ENCODE peak calls at places on chromosomes 2 and 18, in eight cellular contexts. O is BJ, K is glutamatergic neuron, C is NCI-H774, A is SHP77 treated with DMSO at 0.1 percent for 48 hours, L is T1000, E is neural crest cell, V is Calu3. N is an unnamed sample.

GRCh38 chr2:209619782-209620181 is 151.8 kb upstream of the UNC80 start:
- DNase-seq in O (no peak), K (no peak), C (no peak), A (no peak), L (no peak), E (no peak), V (no peak), N (peak; percentile 59)

GRCh38 chr2:48998449-48998848 is 155.9 kb downstream of the FSHR start:
- DNase-seq in O (no peak), K (no peak), C (no peak), A (no peak), L (no peak), E (no peak), V (no peak), N (no peak)

GRCh38 chr2:200367155-200367554 is 60.7 kb downstream of the SPATS2L start:
- DNase-seq in O (no peak), K (no peak), C (no peak), A (no peak), L (no peak), E (peak; percentile 36), V (no peak), N (no peak)

GRCh38 chr2:46942891-46943626 is 27.5 kb upstream of the MCFD2 start:
- DNase-seq in O (no peak), K (no peak), C (no peak), A (no peak), L (no peak), E (no peak), V (no peak), N (no peak)

GRCh38 chr2:69582582-69583176 is 60.9 kb downstream of the AAK1 start:
- DNase-seq in O (no peak), K (no peak), C (no peak), A (no peak), L (no peak), E (no peak), V (no peak), N (peak; percentile 46)

GRCh38 chr2:171046056-171046560 is 114.6 kb downstream of the TLK1 start:
- DNase-seq in O (no peak), K (no peak), C (no peak), A (no peak), L (no peak), E (no peak), V (no peak), N (no peak)

GRCh38 chr18:991441-991840 is 86.8 kb downstream of the ADCYAP1 start:
- DNase-seq in O (no peak), K (no peak), C (no peak), A (no peak), L (no peak), E (no peak), V (no peak), N (no peak)

GRCh38 chr2:20071397-20072383 is 20.3 kb upstream of the LAPTM4A start:
- DNase-seq in O (peak; percentile 94), K (peak; percentile 30), C (no peak), A (no peak), L (peak; percentile 63), E (no peak), V (no peak), N (peak; percentile 48)

GRCh38 chr2:170176212-170176611 is 1.7 kb upstream of the MYO3B start:
- DNase-seq in O (no peak), K (peak; percentile 67), C (no peak), A (no peak), L (no peak), E (no peak), V (no peak), N (no peak)

GRCh38 chr2:186751790-186752189 is 57.9 kb downstream of the FAM171B start:
- DNase-seq in O (no peak), K (no peak), C (no peak), A (no peak), L (no peak), E (no peak), V (no peak), N (peak; percentile 11)

GRCh38 chr18:58176915-58177717 is 133.1 kb downstream of the NEDD4L start:
- DNase-seq in O (peak; percentile 70), K (no peak), C (no peak), A (no peak), L (no peak), E (no peak), V (peak; percentile 63), N (peak; percentile 90)

GRCh38 chr2:156657809-156658208 is 221.6 kb downstream of the GPD2 start:
- DNase-seq in O (no peak), K (no peak), C (no peak), A (no peak), L (no peak), E (no peak), V (no peak), N (no peak)

GRCh38 chr2:65256088-65256487 is 28.5 kb downstream of the ACTR2 start:
- DNase-seq in O (no peak), K (no peak), C (no peak), A (no peak), L (no peak), E (no peak), V (no peak), N (no peak)

GRCh38 chr2:121356058-121356640 is 71.1 kb upstream of the TFCP2L1 start:
- DNase-seq in O (no peak), K (peak; percentile 38), C (peak; percentile 49), A (peak; percentile 20), L (no peak), E (peak; percentile 63), V (peak; percentile 63), N (peak; percentile 68)

GRCh38 chr2:85009019-85009618 is 38.2 kb downstream of the KCMF1 start:
- DNase-seq in O (no peak), K (no peak), C (no peak), A (no peak), L (no peak), E (no peak), V (no peak), N (no peak)

N was measured in HT1080.